ENCODE peak calls at places on chromosomes 3 and 15, in six cellular contexts. J is omental fat pad, A is cardiac fibroblast, L is HFF-Myc, U is ovary, H is H1. S is an unnamed sample.

GRCh38 chr3:123656691-123657090 is 71.8 kb upstream of the HACD2 start:
- DNase-seq in J (no peak), A (no peak), L (no peak), U (no peak), H (no peak), S (no peak)

GRCh38 chr3:51477360-51477711 is 22.5 kb downstream of the DCAF1 start:
- DNase-seq in J (no peak), A (no peak), L (no peak), U (no peak), H (no peak), S (no peak)

GRCh38 chr15:89828324-89829145 is 13.9 kb upstream of the ANPEP start:
- DNase-seq in J (no peak), A (peak), L (no peak), U (peak), H (no peak), S (peak)

GRCh38 chr15:73082719-73083275 is 30.5 kb downstream of the NEO1 start:
- DNase-seq in J (no peak), A (no peak), L (no peak), U (no peak), H (no peak), S (no peak)

GRCh38 chr15:98865397-98866339 is 141.9 kb downstream of the PGPEP1L start:
- DNase-seq in J (peak), A (peak), L (no peak), U (peak), H (no peak), S (no peak)

GRCh38 chr15:50798684-50799083 is 33.2 kb upstream of the SPPL2A start:
- DNase-seq in J (no peak), A (no peak), L (no peak), U (no peak), H (no peak), S (no peak)

GRCh38 chr15:43762824-43763223 is 13.9 kb downstream of the ELL3 start:
- DNase-seq in J (no peak), A (no peak), L (no peak), U (no peak), H (no peak), S (no peak)

GRCh38 chr15:64618569-64618968 is 156.8 kb downstream of the RBPMS2 start:
- DNase-seq in J (no peak), A (no peak), L (no peak), U (no peak), H (no peak), S (no peak)

GRCh38 chr15:90217671-90218394 is 15.9 kb downstream of the CIB1 start:
- DNase-seq in J (no peak), A (no peak), L (no peak), U (no peak), H (no peak), S (no peak)

GRCh38 chr3:134597390-134597975 is 53.3 kb downstream of the KY start:
- DNase-seq in J (no peak), A (peak), L (no peak), U (no peak), H (no peak), S (no peak)

GRCh38 chr15:57334257-57334656 is 42.0 kb upstream of the CGNL1 start:
- DNase-seq in J (no peak), A (peak), L (no peak), U (no peak), H (no peak), S (no peak)

GRCh38 chr3:106168941-106169340 is 300.1 kb upstream of the CBLB start:
- DNase-seq in J (no peak), A (no peak), L (no peak), U (no peak), H (no peak), S (no peak)

DNA sequence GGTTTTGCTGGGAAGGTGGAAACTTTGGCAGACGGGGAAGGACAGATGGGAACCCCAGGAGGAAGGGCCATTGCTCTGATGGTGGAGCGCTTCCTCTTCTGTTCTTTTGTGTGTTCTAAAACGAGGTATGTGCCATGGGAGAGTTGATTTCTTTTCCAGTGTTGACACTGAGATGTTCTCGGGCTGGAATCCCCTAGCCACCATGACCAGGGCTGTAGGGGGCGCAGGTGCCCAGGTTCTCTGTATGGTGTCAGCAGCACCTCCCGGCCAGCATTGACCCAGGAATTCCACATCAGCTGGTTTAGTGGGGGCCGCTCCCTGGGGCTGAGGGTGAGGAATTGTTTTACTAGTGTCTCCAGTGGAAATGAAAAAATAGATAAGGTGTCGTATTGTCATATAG is 34.3 kb upstream of the ACAD9 start:
- DNase-seq in J (no peak), A (no peak), L (no peak), U (no peak), H (no peak), S (no peak)
- TF ChIP-seq CTCF in J (no peak), A (no peak), L (peak), U (no peak), H (no peak), S (peak)

GRCh38 chr15:55518641-55519040 is 10.6 kb upstream of the DNAAF4 start:
- DNase-seq in J (no peak), A (no peak), L (no peak), U (no peak), H (no peak), S (no peak)
- TF ChIP-seq CTCF in J (no peak), A (peak), L (peak), U (no peak), H (no peak), S (no peak)

DNA sequence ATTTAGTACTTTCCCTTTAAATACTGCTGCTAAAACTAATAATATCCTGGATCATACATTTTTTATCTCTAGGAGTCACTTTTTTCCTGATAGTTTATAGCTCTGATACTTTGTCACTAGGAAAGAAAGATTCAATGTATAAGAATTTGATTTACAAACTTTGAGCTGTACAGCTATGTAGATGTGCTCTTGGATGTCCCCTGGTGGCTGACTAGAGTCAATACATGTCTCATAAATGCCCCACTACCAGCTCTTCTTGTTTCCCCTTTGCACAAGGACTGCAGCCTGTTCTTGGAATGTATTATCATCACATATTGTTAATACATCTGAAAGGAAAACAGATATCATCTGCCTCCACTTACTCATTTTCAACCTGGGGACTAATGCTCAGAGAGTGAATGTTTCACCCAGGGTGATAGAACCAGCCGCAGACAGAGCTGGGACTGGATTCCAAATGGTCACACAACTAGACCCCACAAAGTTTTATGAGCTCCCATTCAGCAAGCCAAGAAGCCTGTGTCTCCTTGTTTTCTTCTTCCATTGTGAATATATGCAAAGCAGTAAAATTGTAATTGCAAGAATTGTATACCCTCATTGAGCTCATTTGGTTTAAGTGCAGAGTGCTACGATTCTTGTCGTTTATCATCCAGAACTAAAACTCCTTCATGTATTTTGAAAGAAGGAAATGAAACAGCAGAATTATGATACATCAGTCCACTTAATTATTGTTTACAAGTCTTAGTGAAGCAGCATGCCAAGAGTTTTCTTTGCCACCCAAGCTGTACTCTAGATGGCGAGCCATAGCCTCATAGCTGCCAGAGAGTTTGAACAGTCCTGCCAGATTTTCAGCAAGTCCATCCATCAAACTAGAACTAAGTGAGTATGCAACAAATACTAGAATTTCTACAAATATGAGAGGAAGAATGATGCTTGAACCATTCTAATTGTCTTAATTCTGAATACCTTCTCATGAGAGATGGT is 261.6 kb upstream of the LMCD1 start:
- DNase-seq in J (no peak), A (peak), L (peak), U (no peak), H (no peak), S (peak)
- TF ChIP-seq CTCF in J (no peak), A (peak), L (peak), U (no peak), H (no peak), S (peak)

GRCh38 chr3:67090472-67090871 is 92.4 kb downstream of the KBTBD8 start:
- DNase-seq in J (no peak), A (peak), L (no peak), U (no peak), H (no peak), S (no peak)
- TF ChIP-seq CTCF in J (no peak), A (no peak), L (no peak), U (no peak), H (no peak), S (no peak)

S was measured in AG09319.